ENCODE peak calls at places on chromosomes 7 and 10, in seven cellular contexts. One of them, this sample, is unnamed. For H3K4me1, the result is how much of the 10 kb centered on the place peaks cover.

GRCh38 chr7:22331704-22332103 is 25.2 kb downstream of the RAPGEF5 start:
- DNase-seq in A549: no peak
- DNase-seq in tibial nerve: no peak
- DNase-seq in HepG2: no peak
- DNase-seq in heart left ventricle: no peak
- DNase-seq in testis: no peak
- DNase-seq in ovary: no peak
- DNase-seq in this sample: no peak

GRCh38 chr10:36504752-36505151 is 620.6 kb upstream of the ANKRD30A start:
- DNase-seq in A549: no peak
- DNase-seq in tibial nerve: no peak
- DNase-seq in HepG2: no peak
- DNase-seq in heart left ventricle: no peak
- DNase-seq in testis: no peak
- DNase-seq in ovary: no peak
- DNase-seq in this sample: no peak

GRCh38 chr7:95901006-95901405 is 128.7 kb downstream of the DYNC1I1 start:
- DNase-seq in A549: no peak
- DNase-seq in tibial nerve: no peak
- DNase-seq in HepG2: no peak
- DNase-seq in heart left ventricle: no peak
- DNase-seq in testis: no peak
- DNase-seq in ovary: no peak
- DNase-seq in this sample: no peak

GRCh38 chr10:1368772-1369171 is 312.6 kb downstream of the WDR37 start:
- DNase-seq in A549: peak
- DNase-seq in tibial nerve: no peak
- DNase-seq in HepG2: peak
- DNase-seq in heart left ventricle: no peak
- DNase-seq in testis: peak
- DNase-seq in ovary: no peak
- DNase-seq in this sample: peak

GRCh38 chr7:143013473-143013872 is 13.5 kb downstream of the OR9A2 start:
- DNase-seq in A549: no peak
- DNase-seq in tibial nerve: no peak
- DNase-seq in HepG2: no peak
- DNase-seq in heart left ventricle: no peak
- DNase-seq in testis: no peak
- DNase-seq in ovary: no peak
- DNase-seq in this sample: no peak

GRCh38 chr10:58240531-58240930 is 27.2 kb downstream of the IPMK start:
- DNase-seq in A549: no peak
- DNase-seq in tibial nerve: no peak
- DNase-seq in HepG2: no peak
- DNase-seq in heart left ventricle: no peak
- DNase-seq in testis: no peak
- DNase-seq in ovary: no peak
- DNase-seq in this sample: no peak

GRCh38 chr7:5699951-5700384 is 81.5 kb downstream of the RNF216 start:
- DNase-seq in A549: no peak
- DNase-seq in tibial nerve: no peak
- DNase-seq in HepG2: no peak
- DNase-seq in heart left ventricle: peak
- DNase-seq in testis: no peak
- DNase-seq in ovary: no peak
- DNase-seq in this sample: peak

GRCh38 chr10:29590598-29591415 is 44.0 kb downstream of the SVIL start:
- DNase-seq in A549: peak
- DNase-seq in tibial nerve: no peak
- DNase-seq in HepG2: peak
- DNase-seq in heart left ventricle: no peak
- DNase-seq in testis: no peak
- DNase-seq in ovary: no peak
- DNase-seq in this sample: no peak

GRCh38 chr7:41880107-41880506 is 177.2 kb upstream of the INHBA start:
- DNase-seq in A549: no peak
- DNase-seq in tibial nerve: no peak
- DNase-seq in HepG2: no peak
- DNase-seq in heart left ventricle: no peak
- DNase-seq in testis: no peak
- DNase-seq in ovary: no peak
- DNase-seq in this sample: no peak

GRCh38 chr7:70383947-70384475 is 747.9 kb upstream of the GALNT17 start:
- DNase-seq in A549: no peak
- DNase-seq in tibial nerve: no peak
- DNase-seq in HepG2: no peak
- DNase-seq in heart left ventricle: no peak
- DNase-seq in testis: no peak
- DNase-seq in ovary: no peak
- DNase-seq in this sample: no peak

GRCh38 chr7:24548390-24548789 is 24.9 kb upstream of the PALS2 start:
- DNase-seq in A549: no peak
- DNase-seq in tibial nerve: no peak
- DNase-seq in HepG2: no peak
- DNase-seq in heart left ventricle: no peak
- DNase-seq in testis: no peak
- DNase-seq in ovary: no peak
- DNase-seq in this sample: no peak

GRCh38 chr7:151404216-151405011 is 5.4 kb downstream of the WDR86 start:
- DNase-seq in A549: peak
- DNase-seq in tibial nerve: peak
- DNase-seq in HepG2: no peak
- DNase-seq in heart left ventricle: no peak
- DNase-seq in testis: peak
- DNase-seq in ovary: no peak
- DNase-seq in this sample: peak

GRCh38 chr7:90433221-90433620 is 30.0 kb downstream of the CLDN12 start:
- DNase-seq in A549: no peak
- DNase-seq in tibial nerve: no peak
- DNase-seq in HepG2: no peak
- DNase-seq in heart left ventricle: no peak
- DNase-seq in testis: no peak
- DNase-seq in ovary: no peak
- DNase-seq in this sample: no peak

GRCh38 chr7:112362053-112362650 is 88.1 kb upstream of the IFRD1 start:
- DNase-seq in A549: no peak
- DNase-seq in tibial nerve: no peak
- DNase-seq in HepG2: no peak
- DNase-seq in heart left ventricle: no peak
- DNase-seq in testis: no peak
- DNase-seq in ovary: no peak
- DNase-seq in this sample: no peak

GRCh38 chr10:31604646-31605170 is 285.7 kb downstream of the ZEB1 start:
- DNase-seq in A549: no peak
- DNase-seq in tibial nerve: no peak
- DNase-seq in HepG2: no peak
- DNase-seq in heart left ventricle: no peak
- DNase-seq in testis: no peak
- DNase-seq in ovary: no peak
- DNase-seq in this sample: no peak

GRCh38 chr7:7491044-7491443 is 44.6 kb downstream of the COL28A1 start:
- DNase-seq in A549: no peak
- DNase-seq in tibial nerve: no peak
- DNase-seq in HepG2: no peak
- DNase-seq in heart left ventricle: no peak
- DNase-seq in testis: no peak
- DNase-seq in ovary: no peak
- DNase-seq in this sample: no peak

GRCh38 chr7:363626-364025 is 73.7 kb downstream of the FOXL3 start:
- DNase-seq in A549: no peak
- DNase-seq in tibial nerve: no peak
- DNase-seq in HepG2: no peak
- DNase-seq in heart left ventricle: no peak
- DNase-seq in testis: no peak
- DNase-seq in ovary: no peak
- DNase-seq in this sample: peak

GRCh38 chr10:43904831-43905230 is 256.1 kb upstream of the ZNF32 start:
- DNase-seq in A549: no peak
- DNase-seq in tibial nerve: no peak
- DNase-seq in HepG2: no peak
- DNase-seq in heart left ventricle: no peak
- DNase-seq in testis: no peak
- DNase-seq in ovary: peak
- DNase-seq in this sample: no peak

GRCh38 chr7:24971333-24972165 is 8.4 kb downstream of the OSBPL3 start:
- DNase-seq in A549: no peak
- DNase-seq in tibial nerve: no peak
- DNase-seq in HepG2: peak
- DNase-seq in heart left ventricle: no peak
- DNase-seq in testis: no peak
- DNase-seq in ovary: no peak
- DNase-seq in this sample: no peak

GRCh38 chr7:11185179-11185578 is 211.5 kb downstream of the PHF14 start:
- DNase-seq in A549: no peak
- DNase-seq in tibial nerve: no peak
- DNase-seq in HepG2: no peak
- DNase-seq in heart left ventricle: no peak
- DNase-seq in testis: no peak
- DNase-seq in ovary: no peak
- DNase-seq in this sample: no peak

GRCh38 chr10:102633282-102633681 is 11.0 kb upstream of the TRIM8 start:
- DNase-seq in A549: no peak
- DNase-seq in tibial nerve: no peak
- DNase-seq in HepG2: no peak
- DNase-seq in heart left ventricle: peak
- DNase-seq in testis: no peak
- DNase-seq in ovary: peak
- DNase-seq in this sample: no peak

GRCh38 chr10:102632394-102633062 is 11.8 kb upstream of the TRIM8 start:
- DNase-seq in A549: no peak
- DNase-seq in tibial nerve: no peak
- DNase-seq in HepG2: no peak
- DNase-seq in heart left ventricle: peak
- DNase-seq in testis: peak
- DNase-seq in ovary: peak
- DNase-seq in this sample: no peak

GRCh38 chr10:102634696-102635095 is 9.6 kb upstream of the TRIM8 start:
- DNase-seq in A549: no peak
- DNase-seq in tibial nerve: no peak
- DNase-seq in HepG2: no peak
- DNase-seq in heart left ventricle: peak
- DNase-seq in testis: no peak
- DNase-seq in ovary: no peak
- DNase-seq in this sample: no peak

GRCh38 chr10:102635377-102635776 is 8.9 kb upstream of the TRIM8 start:
- DNase-seq in A549: no peak
- DNase-seq in tibial nerve: no peak
- DNase-seq in HepG2: no peak
- DNase-seq in heart left ventricle: peak
- DNase-seq in testis: no peak
- DNase-seq in ovary: no peak
- DNase-seq in this sample: no peak

DNA sequence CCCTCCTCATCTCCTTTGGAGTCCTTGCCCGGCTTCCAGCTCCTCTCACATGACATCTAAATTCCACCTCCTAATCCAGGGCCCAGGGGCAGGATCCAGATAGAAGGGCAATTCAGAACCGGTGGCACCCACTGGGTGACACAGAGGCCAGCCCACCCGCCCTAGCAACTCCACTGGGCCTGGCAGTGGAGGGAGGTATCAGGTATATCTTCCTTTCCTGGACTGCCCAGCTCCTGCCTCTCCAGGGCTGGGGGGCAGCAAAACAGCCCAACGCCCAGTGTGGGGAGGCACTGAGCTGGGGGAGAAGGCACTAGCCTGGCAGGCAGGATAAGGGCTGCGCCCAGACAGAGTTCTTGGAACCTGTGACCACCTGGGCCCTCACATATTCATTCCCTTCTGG is 10.4 kb upstream of the TRIM8 start:
- DNase-seq in A549: no peak
- DNase-seq in tibial nerve: no peak
- DNase-seq in HepG2: no peak
- DNase-seq in heart left ventricle: peak
- DNase-seq in testis: no peak
- DNase-seq in ovary: no peak
- DNase-seq in this sample: no peak
- H3K4me1 ChIP-seq in A549: under half
- H3K4me1 ChIP-seq in tibial nerve: half or more
- H3K4me1 ChIP-seq in HepG2: half or more
- H3K4me1 ChIP-seq in heart left ventricle: under half
- H3K4me1 ChIP-seq in testis: half or more
- H3K4me1 ChIP-seq in ovary: under half
- H3K4me1 ChIP-seq in this sample: under half

GRCh38 chr7:107007004-107007891 is 37.3 kb upstream of the PRKAR2B start:
- DNase-seq in A549: no peak
- DNase-seq in tibial nerve: no peak
- DNase-seq in HepG2: no peak
- DNase-seq in heart left ventricle: peak
- DNase-seq in testis: peak
- DNase-seq in ovary: no peak
- DNase-seq in this sample: no peak
- TF ChIP-seq POLR2A in A549: no peak
- TF ChIP-seq POLR2A in tibial nerve: no peak
- TF ChIP-seq POLR2A in HepG2: no peak
- TF ChIP-seq POLR2A in heart left ventricle: no peak
- TF ChIP-seq POLR2A in testis: no peak
- TF ChIP-seq POLR2A in ovary: no peak
- TF ChIP-seq POLR2A in this sample: no peak

DNA sequence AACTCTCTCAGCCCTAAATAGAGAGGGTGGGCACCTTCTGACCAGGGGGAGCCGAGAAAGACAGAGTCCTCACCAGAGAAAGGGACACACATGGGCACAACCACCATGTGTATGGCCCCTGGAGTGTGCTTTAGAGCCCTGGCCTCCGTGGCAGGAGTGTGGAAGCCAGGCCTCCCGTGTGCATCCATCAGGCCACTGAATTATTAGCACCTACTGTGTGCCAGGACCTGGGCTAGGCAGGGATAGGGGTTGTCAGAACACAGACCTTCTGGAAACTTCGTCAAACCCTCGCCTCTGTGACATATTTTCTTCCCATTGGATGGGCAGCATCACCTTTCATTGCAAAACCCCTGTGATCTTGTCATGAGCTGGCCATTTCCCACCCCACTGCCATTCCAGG is 78.5 kb downstream of the ZMIZ1 start:
- DNase-seq in A549: no peak
- DNase-seq in tibial nerve: no peak
- DNase-seq in HepG2: no peak
- DNase-seq in heart left ventricle: no peak
- DNase-seq in testis: no peak
- DNase-seq in ovary: no peak
- DNase-seq in this sample: no peak
- H3K4me1 ChIP-seq in A549: half or more
- H3K4me1 ChIP-seq in tibial nerve: half or more
- H3K4me1 ChIP-seq in HepG2: half or more
- H3K4me1 ChIP-seq in heart left ventricle: half or more
- H3K4me1 ChIP-seq in testis: under half
- H3K4me1 ChIP-seq in ovary: half or more
- H3K4me1 ChIP-seq in this sample: half or more

DNA sequence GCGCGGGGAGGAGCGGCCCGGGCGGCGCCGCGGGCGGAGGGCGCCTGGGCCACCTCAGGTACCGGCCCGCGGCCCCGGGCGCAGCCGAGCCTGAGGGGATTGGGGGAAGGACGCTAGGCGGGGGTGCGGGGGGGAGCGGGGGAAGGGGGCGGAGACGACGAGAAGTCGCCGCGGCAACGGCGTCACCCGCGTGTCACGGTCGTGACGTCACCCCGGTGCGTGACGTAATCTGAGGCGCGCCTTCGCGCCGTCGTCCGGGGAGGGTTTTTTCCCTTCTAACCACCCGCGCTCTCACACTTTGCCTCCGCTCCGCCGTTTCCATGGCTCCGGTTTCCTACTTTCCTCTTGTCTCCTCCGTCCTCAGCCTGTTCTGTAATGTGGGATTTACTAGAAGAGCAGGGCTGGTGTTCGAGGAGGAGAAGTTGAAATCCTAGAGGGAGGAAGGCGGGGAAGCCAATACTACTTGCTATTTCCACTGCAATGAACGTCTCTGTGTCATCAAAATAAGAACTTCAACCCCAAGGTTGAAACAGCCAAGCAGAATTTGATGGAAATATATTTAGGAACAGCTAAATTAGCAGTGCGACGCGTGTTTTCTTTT is at the start of gene BRAF:
- DNase-seq in A549: peak
- DNase-seq in tibial nerve: peak
- DNase-seq in HepG2: peak
- DNase-seq in heart left ventricle: peak
- DNase-seq in testis: peak
- DNase-seq in ovary: peak
- DNase-seq in this sample: peak
- TF ChIP-seq POLR2A in A549: peak
- TF ChIP-seq POLR2A in tibial nerve: no peak
- TF ChIP-seq POLR2A in HepG2: no peak
- TF ChIP-seq POLR2A in heart left ventricle: peak
- TF ChIP-seq POLR2A in testis: peak
- TF ChIP-seq POLR2A in ovary: peak
- TF ChIP-seq POLR2A in this sample: peak